ENCODE peak calls at places on chromosomes 16 and 17, in eight cellular contexts. K is body of pancreas, X is left ventricle myocardium inferior, Y is right lobe of liver, D is ascending aorta, C is endodermal cell, W is mammary epithelial cell, B is GM12878. R is an unnamed sample.

GRCh38 chr17:71023631-71024030 is 854.3 kb downstream of the KCNJ2 start:
- DNase-seq in K (no peak), X (no peak), Y (no peak), D (no peak), C (no peak), W (no peak), B (no peak), R (no peak)

GRCh38 chr16:58259995-58260394 is 34.8 kb downstream of the PRSS54 start:
- DNase-seq in K (no peak), X (no peak), Y (no peak), D (no peak), C (no peak), W (no peak), B (no peak), R (no peak)

GRCh38 chr16:31568577-31569359 is 41.1 kb downstream of the AHSP start:
- DNase-seq in K (no peak), X (peak; percentile 16), Y (no peak), D (no peak), C (peak; percentile 76), W (no peak), B (no peak), R (no peak)

GRCh38 chr16:56332464-56333079 is 92.8 kb downstream of the AMFR start:
- DNase-seq in K (peak; percentile 36), X (peak; percentile 60), Y (peak; percentile 69), D (no peak), C (peak; percentile 96), W (peak; percentile 54), B (no peak), R (peak; percentile 46)

GRCh38 chr17:68198931-68199836 is 48.7 kb upstream of the AMZ2 start:
- DNase-seq in K (no peak), X (no peak), Y (peak; percentile 30), D (no peak), C (peak; percentile 85), W (peak; percentile 37), B (no peak), R (no peak)

GRCh38 chr17:28327709-28328108 is 7.6 kb downstream of the IFT20 start:
- DNase-seq in K (no peak), X (no peak), Y (no peak), D (no peak), C (peak; percentile 23), W (no peak), B (no peak), R (no peak)

GRCh38 chr17:60292697-60293096 is 99.2 kb downstream of the USP32 start:
- DNase-seq in K (no peak), X (no peak), Y (no peak), D (no peak), C (no peak), W (no peak), B (no peak), R (no peak)

GRCh38 chr16:4680673-4681470 is 12.5 kb upstream of the NUDT16L1 start:
- DNase-seq in K (no peak), X (peak; percentile 78), Y (peak; percentile 78), D (no peak), C (peak; percentile 42), W (no peak), B (no peak), R (no peak)

GRCh38 chr16:10080031-10080772 is 102.0 kb downstream of the GRIN2A start:
- DNase-seq in K (peak; percentile 51), X (peak; percentile 50), Y (no peak), D (peak; percentile 16), C (peak; percentile 66), W (peak; percentile 93), B (no peak), R (peak; percentile 69)

GRCh38 chr17:38563362-38564253 is 42.1 kb downstream of the SRCIN1 start:
- DNase-seq in K (no peak), X (no peak), Y (no peak), D (no peak), C (peak; percentile 91), W (no peak), B (no peak), R (no peak)

GRCh38 chr17:41906465-41907184 is 12.1 kb downstream of the ACLY start:
- DNase-seq in K (no peak), X (no peak), Y (no peak), D (no peak), C (no peak), W (no peak), B (no peak), R (no peak)

GRCh38 chr17:46832945-46833839 is 14.7 kb upstream of the WNT3 start:
- DNase-seq in K (peak; percentile 33), X (no peak), Y (peak; percentile 67), D (no peak), C (peak; percentile 78), W (no peak), B (no peak), R (no peak)

GRCh38 chr16:75054556-75054947 is 55.7 kb downstream of the ZNRF1 start:
- DNase-seq in K (no peak), X (no peak), Y (no peak), D (no peak), C (no peak), W (no peak), B (no peak), R (no peak)

GRCh38 chr17:75783069-75783783 is 1.4 kb upstream of the UNK start:
- DNase-seq in K (no peak), X (no peak), Y (no peak), D (no peak), C (no peak), W (peak; percentile 78), B (peak; percentile 83), R (no peak)

GRCh38 chr17:60817187-60817586 is 139.5 kb downstream of the BCAS3 start:
- DNase-seq in K (no peak), X (no peak), Y (no peak), D (no peak), C (no peak), W (peak; percentile 66), B (no peak), R (peak; percentile 12)

GRCh38 chr17:7042507-7043194 is 1.2 kb downstream of the SLC16A11 start:
- DNase-seq in K (no peak), X (no peak), Y (no peak), D (no peak), C (peak; percentile 86), W (no peak), B (no peak), R (no peak)

GRCh38 chr16:74226361-74226979 is 70.1 kb upstream of the PSMD7 start:
- DNase-seq in K (no peak), X (no peak), Y (no peak), D (no peak), C (no peak), W (no peak), B (no peak), R (peak; percentile 26)

GRCh38 chr16:58414938-58415451 is 22.7 kb downstream of the GINS3 start:
- DNase-seq in K (no peak), X (peak; percentile 27), Y (no peak), D (no peak), C (no peak), W (no peak), B (no peak), R (no peak)

GRCh38 chr17:40022961-40023541 is 7.8 kb downstream of the CSF3 start:
- DNase-seq in K (no peak), X (no peak), Y (no peak), D (no peak), C (peak; percentile 30), W (no peak), B (no peak), R (peak; percentile 68)

GRCh38 chr17:50075446-50076032 is 19.6 kb upstream of the PDK2 start:
- DNase-seq in K (no peak), X (no peak), Y (no peak), D (no peak), C (no peak), W (no peak), B (no peak), R (no peak)

GRCh38 chr16:21599994-21600773 is 807 bp downstream of the METTL9 start:
- DNase-seq in K (no peak), X (no peak), Y (no peak), D (no peak), C (no peak), W (peak; percentile 62), B (peak; percentile 17), R (peak; percentile 38)

GRCh38 chr17:56528636-56529170 is 64.8 kb upstream of the NOG start:
- DNase-seq in K (no peak), X (no peak), Y (no peak), D (no peak), C (no peak), W (no peak), B (no peak), R (no peak)

GRCh38 chr17:29574732-29575510 is 6.4 kb downstream of the TP53I13 start:
- DNase-seq in K (peak; percentile 61), X (peak; percentile 15), Y (peak; percentile 86), D (no peak), C (no peak), W (no peak), B (no peak), R (no peak)

GRCh38 chr17:1787301-1787902 is 25.5 kb downstream of the SERPINF1 start:
- DNase-seq in K (peak; percentile 19), X (peak; percentile 46), Y (peak; percentile 80), D (peak; percentile 70), C (no peak), W (peak; percentile 86), B (no peak), R (peak; percentile 94)

GRCh38 chr16:9817586-9817985 is 364.6 kb downstream of the GRIN2A start:
- DNase-seq in K (no peak), X (no peak), Y (no peak), D (no peak), C (no peak), W (no peak), B (no peak), R (no peak)

GRCh38 chr16:86521236-86522197 is 11.2 kb downstream of the FOXF1 start:
- DNase-seq in K (no peak), X (peak; percentile 1), Y (no peak), D (no peak), C (no peak), W (no peak), B (no peak), R (no peak)
- TF ChIP-seq CTCF in K (no peak), X (no peak), Y (no peak), D (no peak), C (peak; percentile 41), W (no peak), B (no peak), R (no peak)

GRCh38 chr17:12257176-12257575 is 236.5 kb downstream of the MAP2K4 start:
- DNase-seq in K (no peak), X (no peak), Y (no peak), D (no peak), C (no peak), W (no peak), B (no peak), R (no peak)
- H3K27ac ChIP-seq in K (no peak overlapping the region), X (no peak overlapping the region), Y (no peak overlapping the region), D (no peak overlapping the region), C (no peak overlapping the region), W (no peak overlapping the region), B (no peak overlapping the region), R (no peak overlapping the region)

GRCh38 chr16:15642557-15643452 is at the start of gene MARF1:
- DNase-seq in K (peak; percentile 100), X (peak; percentile 100), Y (peak; percentile 99), D (peak; percentile 83), C (peak; percentile 99), W (peak; percentile 96), B (peak; percentile 78), R (peak; percentile 87)
- TF ChIP-seq CTCF in K (no peak), X (peak; percentile 44), Y (peak; percentile 11), D (no peak), C (peak; percentile 65), W (peak; percentile 51), B (peak; percentile 54), R (peak; percentile 37)

DNA sequence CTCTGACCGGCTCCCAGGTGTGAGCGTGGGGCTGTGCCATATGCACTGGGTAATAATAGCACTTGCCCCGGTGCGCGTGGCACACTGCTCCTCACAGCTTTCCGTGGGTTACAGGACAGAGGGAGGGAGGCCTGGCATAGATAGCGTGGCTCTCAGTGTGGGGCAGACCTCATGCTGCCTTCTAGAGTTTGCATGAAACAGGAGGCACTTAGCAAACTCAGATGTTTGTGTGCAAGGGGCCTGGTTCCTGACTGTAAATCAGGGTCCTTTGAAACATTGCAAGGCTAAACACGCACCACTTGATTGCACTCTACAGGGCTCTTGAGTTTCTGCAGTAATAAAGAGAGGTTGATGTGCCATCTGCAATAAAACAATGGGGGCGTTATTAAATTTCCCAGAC is 101.7 kb downstream of the RPTOR start:
- DNase-seq in K (no peak), X (no peak), Y (no peak), D (no peak), C (peak; percentile 44), W (no peak), B (no peak), R (no peak)
- H3K27ac ChIP-seq in K (no peak overlapping the region), X (no peak overlapping the region), Y (no peak overlapping the region), D (no peak overlapping the region), C (no peak overlapping the region), W (no peak overlapping the region), B (no peak overlapping the region), R (no peak overlapping the region)